ENCODE peak calls at places on chromosomes 3 and 15, in five cellular contexts. N is endothelial cell; D is activated CD8-positive, alpha-beta memory T cell treated with anti-CD3 and anti-CD28 coated beads for 48 hours; Z is activated naive CD4-positive, alpha-beta T cell; B is germinal center. C is an unnamed sample.

GRCh38 chr3:178480795-178481194 is 55.4 kb upstream of the KCNMB2 start:
- DNase-seq in N (no peak), D (no peak), Z (no peak), B (no peak), C (no peak)

GRCh38 chr3:52440671-52441070 is 4.2 kb downstream of the SEMA3G start:
- DNase-seq in N (no peak), D (no peak), Z (no peak), B (no peak), C (no peak)

GRCh38 chr15:26773485-26773877 is 615 bp upstream of the GABRB3 start:
- DNase-seq in N (no peak), D (no peak), Z (no peak), B (no peak), C (no peak)

GRCh38 chr3:27756877-27757276 is 34.8 kb upstream of the EOMES start:
- DNase-seq in N (no peak), D (no peak), Z (no peak), B (no peak), C (no peak)

GRCh38 chr3:184428561-184429175 is 48.8 kb downstream of the CHRD start:
- DNase-seq in N (no peak), D (no peak), Z (no peak), B (no peak), C (no peak)

GRCh38 chr3:50630916-50631315 is 14.0 kb downstream of the MAPKAPK3 start:
- DNase-seq in N (no peak), D (no peak), Z (no peak), B (no peak), C (no peak)

GRCh38 chr3:153356908-153357307 is 194.9 kb downstream of the RAP2B start:
- DNase-seq in N (no peak), D (no peak), Z (no peak), B (no peak), C (no peak)

GRCh38 chr15:84824260-84824690 is 7.1 kb downstream of the ALPK3 start:
- DNase-seq in N (no peak), D (no peak), Z (no peak), B (no peak), C (no peak)

GRCh38 chr3:14295777-14296176 is 106.6 kb upstream of the SLC6A6 start:
- DNase-seq in N (no peak), D (no peak), Z (no peak), B (no peak), C (no peak)

GRCh38 chr15:66092053-66092976 is 161.2 kb downstream of the MEGF11 start:
- DNase-seq in N (no peak), D (no peak), Z (no peak), B (no peak), C (no peak)

GRCh38 chr3:146166450-146167222 is 5.7 kb upstream of the PLOD2 start:
- DNase-seq in N (no peak), D (no peak), Z (no peak), B (no peak), C (no peak)

GRCh38 chr3:144189044-144189443 is 217.4 kb downstream of the DIPK2A start:
- DNase-seq in N (no peak), D (no peak), Z (no peak), B (no peak), C (no peak)

GRCh38 chr15:66880380-66881155 is 178.5 kb downstream of the SMAD6 start:
- DNase-seq in N (no peak), D (no peak), Z (no peak), B (no peak), C (no peak)

GRCh38 chr3:177338697-177339219 is 141.5 kb upstream of the TBL1XR1 start:
- DNase-seq in N (no peak), D (no peak), Z (no peak), B (no peak), C (peak)

GRCh38 chr3:157551961-157552360 is 48.7 kb upstream of the VEPH1 start:
- DNase-seq in N (no peak), D (no peak), Z (no peak), B (no peak), C (no peak)

GRCh38 chr15:101020451-101020850 is 101.3 kb downstream of the LRRK1 start:
- DNase-seq in N (no peak), D (no peak), Z (no peak), B (no peak), C (no peak)

GRCh38 chr15:87703238-87704111 is 553.1 kb downstream of the NTRK3 start:
- DNase-seq in N (no peak), D (no peak), Z (no peak), B (no peak), C (no peak)

GRCh38 chr3:88807471-88808090 is 299.8 kb upstream of the EPHA3 start:
- DNase-seq in N (no peak), D (no peak), Z (no peak), B (no peak), C (no peak)

GRCh38 chr3:98027084-98027445 is 8.1 kb downstream of the GABRR3 start:
- DNase-seq in N (no peak), D (no peak), Z (no peak), B (no peak), C (no peak)

GRCh38 chr3:155891341-155891740 is 20.9 kb downstream of the GMPS start:
- DNase-seq in N (no peak), D (no peak), Z (no peak), B (no peak), C (no peak)

GRCh38 chr3:150783920-150784746 is 21.2 kb upstream of the SIAH2 start:
- DNase-seq in N (no peak), D (no peak), Z (no peak), B (no peak), C (no peak)

GRCh38 chr15:29103825-29104565 is 165.6 kb downstream of the NSMCE3 start:
- DNase-seq in N (peak), D (peak), Z (peak), B (peak), C (no peak)

GRCh38 chr3:111947179-111947727 is 31.6 kb upstream of the ABHD10 start:
- DNase-seq in N (no peak), D (no peak), Z (no peak), B (no peak), C (no peak)

GRCh38 chr3:172129868-172130751 is 90.7 kb downstream of the FNDC3B start:
- DNase-seq in N (no peak), D (no peak), Z (no peak), B (no peak), C (peak)

GRCh38 chr3:53570709-53571108 is 76.3 kb downstream of the CACNA1D start:
- DNase-seq in N (no peak), D (no peak), Z (no peak), B (no peak), C (no peak)

GRCh38 chr3:123499316-123499715 is 50.4 kb upstream of the ADCY5 start:
- DNase-seq in N (no peak), D (no peak), Z (no peak), B (no peak), C (no peak)

GRCh38 chr15:39100106-39100505 is 480.8 kb upstream of the THBS1 start:
- DNase-seq in N (no peak), D (no peak), Z (no peak), B (no peak), C (no peak)

GRCh38 chr15:69604050-69604378 is 151.4 kb downstream of the RPLP1 start:
- DNase-seq in N (peak), D (no peak), Z (no peak), B (no peak), C (no peak)

GRCh38 chr3:63911395-63911900 is 735 bp downstream of the SCAANT1 start:
- DNase-seq in N (no peak), D (peak), Z (no peak), B (no peak), C (no peak)

GRCh38 chr3:141646760-141647561 is 91.1 kb upstream of the RNF7 start:
- DNase-seq in N (peak), D (no peak), Z (no peak), B (no peak), C (peak)

GRCh38 chr3:57951106-57951882 is 56.9 kb upstream of the FLNB start:
- DNase-seq in N (no peak), D (no peak), Z (no peak), B (no peak), C (peak)